ENCODE peak calls at places on chromosome 16, in eight cellular contexts. K is NCI-H2081, U is testis, P is HEK293T, Z is endothelial cell, X is esophagus squamous epithelium, G is B cell, V is tibial artery. L is an unnamed sample.
A peak's percentile ranks its signal among the peaks of the same experiment; 100 is the strongest.

GRCh38 chr16:85462405-85463227 is 150.5 kb upstream of the GSE1 start:
- DNase-seq in X (no peak), Z (no peak), V (no peak), K (peak; percentile 77), U (peak; percentile 83), G (peak; percentile 44), P (peak; percentile 63), L (peak; percentile 22)

GRCh38 chr16:69150146-69150865 is 17.9 kb downstream of the UTP4 start:
- DNase-seq in Z (peak; percentile 69), K (peak; percentile 36), V (no peak), X (no peak), P (peak; percentile 71), U (peak; percentile 80), G (peak; percentile 73), L (peak; percentile 74)

GRCh38 chr16:62602790-62603189 is 566.6 kb upstream of the CDH8 start:
- DNase-seq in Z (no peak), X (no peak), G (no peak), K (no peak), V (no peak), P (no peak), U (no peak), L (no peak)

GRCh38 chr16:10954903-10955302 is 10.5 kb downstream of the CLEC16A start:
- DNase-seq in G (no peak), X (no peak), Z (no peak), V (no peak), K (no peak), U (no peak), P (no peak), L (no peak)

GRCh38 chr16:75256059-75256870 is 4.8 kb upstream of the BCAR1 start:
- DNase-seq in X (no peak), G (no peak), P (no peak), K (no peak), U (no peak), V (peak; percentile 87), Z (no peak), L (no peak)

GRCh38 chr16:88782454-88783390 is 2.3 kb downstream of the PIEZO1 start:
- DNase-seq in K (no peak), G (no peak), V (no peak), Z (no peak), U (no peak), X (no peak), P (no peak), L (peak; percentile 44)

GRCh38 chr16:10979717-10980601 is 35.6 kb downstream of the CLEC16A start:
- DNase-seq in K (no peak), Z (no peak), U (peak; percentile 56), V (peak; percentile 86), P (no peak), G (no peak), X (no peak), L (no peak)

GRCh38 chr16:87499189-87499486 is 6.3 kb upstream of the ZCCHC14 start:
- DNase-seq in U (no peak), G (no peak), X (no peak), Z (no peak), P (no peak), V (no peak), K (no peak), L (no peak)

GRCh38 chr16:57538235-57538711 is 1.9 kb upstream of the CCDC102A start:
- DNase-seq in Z (no peak), U (no peak), G (no peak), K (no peak), X (no peak), V (peak; percentile 39), P (peak; percentile 5), L (no peak)

GRCh38 chr16:59702531-59702930 is 968.4 kb upstream of the GOT2 start:
- DNase-seq in P (no peak), G (no peak), X (no peak), V (no peak), U (no peak), Z (no peak), K (no peak), L (no peak)

GRCh38 chr16:27505297-27506236 is 44.1 kb downstream of the GTF3C1 start:
- DNase-seq in G (no peak), V (no peak), Z (no peak), K (no peak), P (no peak), U (no peak), X (no peak), L (no peak)

GRCh38 chr16:84040823-84041391 is 1.7 kb downstream of the SLC38A8 start:
- DNase-seq in V (no peak), K (no peak), U (no peak), P (no peak), G (no peak), X (no peak), Z (no peak), L (no peak)

GRCh38 chr16:86598607-86599318 is 20.4 kb downstream of the FOXL1 start:
- DNase-seq in P (no peak), V (peak; percentile 62), K (no peak), U (no peak), X (no peak), G (no peak), Z (no peak), L (no peak)

GRCh38 chr16:70589998-70590471 is 56.3 kb upstream of the IL34 start:
- DNase-seq in V (no peak), G (no peak), Z (no peak), U (peak; percentile 77), P (no peak), K (no peak), X (no peak), L (no peak)

GRCh38 chr16:88337021-88337420 is 45.7 kb upstream of the ZNF469 start:
- DNase-seq in Z (no peak), U (no peak), K (no peak), X (no peak), G (no peak), V (no peak), P (no peak), L (no peak)

GRCh38 chr16:20853981-20854620 is 46.1 kb downstream of the DCUN1D3 start:
- DNase-seq in K (no peak), P (no peak), V (no peak), U (no peak), Z (no peak), X (no peak), G (no peak), L (no peak)

GRCh38 chr16:57325458-57325857 is 33.1 kb upstream of the CCL22 start:
- DNase-seq in X (no peak), G (no peak), Z (no peak), V (no peak), K (no peak), P (no peak), U (no peak), L (no peak)

GRCh38 chr16:2447920-2448583 is 11.9 kb upstream of the TEDC2 start:
- DNase-seq in P (no peak), Z (no peak), X (no peak), K (no peak), V (no peak), G (no peak), U (peak; percentile 40), L (no peak)

GRCh38 chr16:86835981-86836380 is 257.6 kb downstream of the FOXL1 start:
- DNase-seq in V (no peak), X (no peak), Z (no peak), P (no peak), U (no peak), G (no peak), K (no peak), L (no peak)

GRCh38 chr16:67443299-67443698 is 12.4 kb downstream of the HSD11B2 start:
- DNase-seq in X (no peak), P (no peak), G (no peak), U (peak; percentile 51), K (no peak), Z (no peak), V (peak; percentile 76), L (no peak)